ENCODE peak calls at places on chromosomes 12 and 14, in six cellular contexts. I is K562, Z is HepG2, V is H1, U is HCT116, E is GM12878. G is an unnamed sample.
A peak's percentile ranks its signal among the peaks of the same experiment; 100 is the strongest.

GRCh38 chr12:123265851-123266678 is 5.6 kb downstream of the CDK2AP1 start:
- DNase-seq in I (no peak), Z (no peak), V (no peak), U (no peak), E (no peak), G (no peak)

GRCh38 chr12:48980389-48980952 is 2.3 kb downstream of the WNT1 start:
- DNase-seq in I (peak; percentile 60), Z (no peak), V (no peak), U (no peak), E (no peak), G (no peak)

GRCh38 chr12:89950421-89950820 is 241.8 kb upstream of the ATP2B1 start:
- DNase-seq in I (no peak), Z (no peak), V (no peak), U (no peak), E (no peak), G (no peak)

GRCh38 chr12:81974762-81975161 is 215.6 kb upstream of the PPFIA2 start:
- DNase-seq in I (no peak), Z (no peak), V (no peak), U (no peak), E (no peak), G (no peak)

GRCh38 chr14:104549536-104550339 is 29.8 kb upstream of the C14orf180 start:
- DNase-seq in I (no peak), Z (no peak), V (no peak), U (no peak), E (no peak), G (no peak)

GRCh38 chr14:65939184-65939583 is 526.7 kb downstream of the FUT8 start:
- DNase-seq in I (no peak), Z (no peak), V (no peak), U (no peak), E (no peak), G (no peak)

GRCh38 chr12:124359671-124360581 is 65.0 kb downstream of the RFLNA start:
- DNase-seq in I (no peak), Z (no peak), V (no peak), U (no peak), E (no peak), G (no peak)

GRCh38 chr14:49641697-49642129 is 6.7 kb upstream of the DNAAF2 start:
- DNase-seq in I (no peak), Z (peak; percentile 96), V (no peak), U (no peak), E (no peak), G (no peak)

GRCh38 chr14:30252151-30252550 is 306.8 kb upstream of the G2E3 start:
- DNase-seq in I (no peak), Z (no peak), V (no peak), U (no peak), E (no peak), G (no peak)

GRCh38 chr12:110661337-110661972 is 27.5 kb downstream of the HVCN1 start:
- DNase-seq in I (no peak), Z (no peak), V (no peak), U (no peak), E (peak; percentile 92), G (no peak)

GRCh38 chr14:59583755-59584154 is 7.1 kb upstream of the CCDC175 start:
- DNase-seq in I (no peak), Z (no peak), V (no peak), U (no peak), E (no peak), G (no peak)

GRCh38 chr14:59582161-59582560 is 5.5 kb upstream of the CCDC175 start:
- DNase-seq in I (no peak), Z (no peak), V (no peak), U (no peak), E (no peak), G (no peak)

GRCh38 chr14:59588136-59588535 is 11.5 kb upstream of the CCDC175 start:
- DNase-seq in I (no peak), Z (no peak), V (no peak), U (no peak), E (no peak), G (no peak)

GRCh38 chr14:59582845-59583509 is 6.4 kb upstream of the CCDC175 start:
- DNase-seq in I (peak; percentile 13), Z (no peak), V (no peak), U (no peak), E (no peak), G (no peak)

GRCh38 chr14:59585891-59586554 is 9.4 kb upstream of the CCDC175 start:
- DNase-seq in I (no peak), Z (no peak), V (no peak), U (no peak), E (no peak), G (no peak)
- TF ChIP-seq ZNF274 in I (no peak), Z (no peak), V (no peak), U (no peak), E (no peak), G (no peak)

DNA sequence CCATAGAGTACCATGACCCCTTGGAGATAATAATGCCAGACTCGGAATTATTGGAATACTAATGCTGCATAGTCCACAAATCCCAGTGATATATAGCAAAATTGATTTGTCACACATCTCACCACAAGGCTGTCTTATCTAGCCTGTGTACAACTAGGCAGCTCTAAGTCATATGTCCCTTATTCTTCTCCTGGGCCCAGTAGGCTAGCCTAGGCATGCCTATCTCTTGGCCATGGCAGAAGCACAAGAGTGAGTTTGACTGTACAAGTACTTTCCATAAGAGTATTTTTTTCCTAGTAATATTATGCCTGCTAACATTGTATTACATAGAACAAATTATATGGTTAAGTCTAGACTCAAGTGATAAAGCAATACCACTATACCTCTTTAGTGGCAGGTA is 1122.1 kb upstream of the SEL1L start:
- DNase-seq in I (no peak), Z (no peak), V (no peak), U (no peak), E (no peak), G (no peak)
- H3K9ac ChIP-seq in I (no peak overlapping the region), Z (no peak overlapping the region), V (no peak overlapping the region), U (no peak overlapping the region), E (no peak overlapping the region), G (no peak overlapping the region)

DNA sequence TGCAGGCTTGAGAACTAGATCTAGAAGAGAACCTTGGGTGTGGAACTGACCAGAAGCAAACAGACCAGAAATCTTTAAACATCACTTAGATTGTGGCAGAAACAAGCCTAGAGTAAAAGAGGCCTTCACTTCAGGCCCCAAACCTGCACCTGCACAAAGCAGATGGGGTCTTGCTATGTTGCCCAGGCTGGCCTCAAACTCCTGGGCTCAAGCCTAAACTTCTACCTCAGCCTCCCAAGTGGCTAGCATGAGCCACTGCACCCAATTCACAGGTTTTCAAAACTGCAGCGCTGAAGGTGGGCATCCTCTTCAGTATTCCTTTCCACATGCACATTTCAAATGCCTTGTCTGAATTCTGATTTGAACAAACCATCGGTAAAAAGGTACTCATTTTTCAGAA is 19.9 kb downstream of the MOK start:
- DNase-seq in I (no peak), Z (no peak), V (no peak), U (no peak), E (no peak), G (no peak)
- H3K4me3 ChIP-seq in I (no peak overlapping the region), Z (no peak overlapping the region), V (no peak overlapping the region), U (no peak overlapping the region), E (no peak overlapping the region), G (no peak overlapping the region)

GRCh38 chr12:113273053-113273725 is 51.9 kb downstream of the TPCN1 start:
- DNase-seq in I (no peak), Z (no peak), V (no peak), U (no peak), E (no peak), G (no peak)
- TF ChIP-seq ZNF274 in I (no peak), Z (no peak), V (no peak), U (no peak), E (no peak), G (no peak)

GRCh38 chr12:25976289-25976688 is 17.8 kb downstream of the RASSF8 start:
- DNase-seq in I (no peak), Z (no peak), V (no peak), U (no peak), E (no peak), G (no peak)
- H3K9ac ChIP-seq in I (no peak overlapping the region), Z (no peak overlapping the region), V (no peak overlapping the region), U (no peak overlapping the region), E (no peak overlapping the region), G (no peak overlapping the region)

DNA sequence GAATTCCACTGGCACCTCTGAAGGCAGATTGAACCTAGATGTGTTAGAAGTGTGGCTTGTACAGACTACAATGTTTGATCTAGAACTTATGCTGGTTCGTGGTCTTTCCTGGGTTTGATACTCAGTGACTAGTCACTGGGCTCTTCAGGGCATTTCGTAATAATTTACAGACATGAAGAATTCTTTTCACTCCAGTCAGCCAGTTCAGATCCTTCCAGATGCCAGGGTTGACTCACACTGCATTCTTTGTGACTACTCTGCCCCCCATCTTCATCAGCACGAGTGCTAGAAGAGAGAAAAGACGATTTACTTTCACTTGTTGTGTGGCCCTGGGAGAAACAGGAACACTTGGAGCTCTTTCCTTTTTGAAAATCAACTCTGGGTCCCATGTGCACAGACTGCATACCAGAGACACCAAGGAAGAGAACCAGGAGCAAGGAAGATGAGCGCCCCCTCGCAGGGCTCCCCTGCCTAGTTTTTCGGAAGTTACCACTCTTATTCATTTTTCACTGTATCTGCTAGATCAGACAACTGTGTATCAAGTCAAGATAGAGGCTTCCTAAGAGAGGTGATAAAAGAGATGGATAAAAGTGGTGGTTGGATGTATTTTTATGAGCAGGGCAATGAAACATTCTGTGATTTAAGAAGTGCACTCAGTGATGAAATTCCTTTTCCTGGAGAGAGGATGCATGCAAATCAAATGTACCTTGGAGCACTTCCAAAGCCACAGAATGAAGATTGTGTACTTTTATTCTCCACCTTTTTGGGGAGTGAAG is 33.5 kb upstream of the EVL start:
- DNase-seq in I (no peak), Z (no peak), V (no peak), U (peak; percentile 71), E (no peak), G (no peak)
- H3K4me3 ChIP-seq in I (no peak overlapping the region), Z (no peak overlapping the region), V (no peak overlapping the region), U (peak overlapping the region; percentile 37), E (no peak overlapping the region), G (no peak overlapping the region)